ENCODE peak calls at places on chromosome X, in nine cellular contexts. T is prostate gland; X is colonic mucosa; P is A549; B is lower lobe of right lung; S is transverse colon; D is breast epithelium; O is CD8-positive, alpha-beta T cell; J is stomach. H is an unnamed sample.

GRCh38 chrX:2500681-2501151 is at the start of the genes DHRSX and ZBED1:
- DNase-seq in O (peak; percentile 52), S (peak; percentile 48), B (peak; percentile 62), D (no peak), P (peak; percentile 40), J (peak; percentile 51), X (peak; percentile 43), T (no peak), H (peak; percentile 85)

GRCh38 chrX:124328765-124329164 is 3.7 kb upstream of the TEX13D start:
- DNase-seq in D (no peak), B (no peak), T (no peak), J (no peak), S (no peak), X (no peak), P (no peak), O (no peak), H (no peak)

GRCh38 chrX:149908308-149908707 is 21.1 kb upstream of the HSFX4 start:
- DNase-seq in T (no peak), D (no peak), J (no peak), P (no peak), O (no peak), X (no peak), S (no peak), B (no peak), H (no peak)

GRCh38 chrX:53317365-53318069 is 36.1 kb upstream of the IQSEC2 start:
- DNase-seq in J (peak; percentile 76), O (peak; percentile 71), S (peak; percentile 72), T (peak; percentile 41), P (peak; percentile 70), B (peak; percentile 65), D (peak; percentile 38), X (peak; percentile 75), H (peak; percentile 76)

GRCh38 chrX:27680726-27681125 is 90.6 kb downstream of the DCAF8L2 start:
- DNase-seq in J (no peak), T (no peak), P (no peak), B (no peak), X (no peak), D (no peak), S (no peak), O (no peak), H (no peak)

GRCh38 chrX:121479406-121479805 is 432.0 kb downstream of the GLUD2 start:
- DNase-seq in B (no peak), J (no peak), D (no peak), O (no peak), P (no peak), T (no peak), S (no peak), X (no peak), H (no peak)

GRCh38 chrX:118355225-118355920 is 9.5 kb downstream of the WDR44 start:
- DNase-seq in J (no peak), O (no peak), X (no peak), P (no peak), D (no peak), B (no peak), T (no peak), S (no peak), H (no peak)

GRCh38 chrX:53285591-53285990 is 4.2 kb upstream of the IQSEC2 start:
- DNase-seq in X (no peak), B (no peak), J (no peak), O (no peak), S (no peak), D (no peak), P (no peak), T (no peak), H (no peak)

GRCh38 chrX:150574824-150575409 is 6.5 kb downstream of the MTM1 start:
- DNase-seq in P (no peak), O (no peak), D (no peak), S (no peak), J (no peak), T (no peak), X (no peak), B (no peak), H (no peak)

GRCh38 chrX:8988456-8988855 is 45.5 kb downstream of the FAM9B start:
- DNase-seq in S (no peak), P (no peak), O (peak; percentile 42), T (peak; percentile 56), B (peak; percentile 39), X (peak; percentile 21), D (peak; percentile 28), J (no peak), H (peak; percentile 73)

GRCh38 chrX:23511783-23512182 is 155.5 kb upstream of the PRDX4 start:
- DNase-seq in T (no peak), O (no peak), X (no peak), B (no peak), S (no peak), D (no peak), J (no peak), P (no peak), H (no peak)

GRCh38 chrX:7028246-7028645 is 119.3 kb upstream of the STS start:
- DNase-seq in B (no peak), J (no peak), D (no peak), O (no peak), P (no peak), X (no peak), S (no peak), T (no peak), H (no peak)

GRCh38 chrX:78527263-78527662 is 131.9 kb downstream of the RTL3 start:
- DNase-seq in P (no peak), D (no peak), S (no peak), J (no peak), T (no peak), B (no peak), O (no peak), X (no peak), H (no peak)

GRCh38 chrX:132634521-132634920 is 145.7 kb upstream of the MBNL3 start:
- DNase-seq in O (no peak), B (no peak), P (no peak), D (no peak), S (no peak), J (no peak), T (no peak), X (no peak), H (no peak)

GRCh38 chrX:52574416-52575275 is 57.8 kb upstream of the XAGE1B start:
- DNase-seq in D (peak; percentile 20), X (peak; percentile 41), T (peak; percentile 8), B (no peak), O (no peak), P (peak; percentile 36), S (peak; percentile 27), J (no peak), H (no peak)

GRCh38 chrX:107610667-107611066 is 17.6 kb upstream of the PRPS1 start:
- DNase-seq in D (no peak), S (no peak), B (no peak), O (no peak), T (no peak), P (no peak), X (no peak), J (no peak), H (no peak)

GRCh38 chrX:140815868-140816267 is 106.3 kb downstream of the LINC00632 start:
- DNase-seq in O (no peak), X (no peak), D (no peak), B (no peak), P (no peak), S (no peak), J (no peak), T (no peak), H (no peak)

GRCh38 chrX:1463581-1464281 is 11.0 kb upstream of the ASMTL start:
- DNase-seq in T (no peak), P (no peak), O (peak; percentile 15), S (no peak), B (peak; percentile 14), D (no peak), X (no peak), J (no peak), H (peak; percentile 23)

GRCh38 chrX:110847334-110847733 is 51.7 kb upstream of the CHRDL1 start:
- DNase-seq in B (no peak), O (no peak), J (no peak), P (peak; percentile 33), X (peak; percentile 24), T (peak; percentile 17), S (no peak), D (no peak), H (no peak)

GRCh38 chrX:103704863-103705262 is 5.8 kb upstream of the TMEM31 start:
- DNase-seq in D (no peak), P (no peak), O (no peak), S (no peak), T (no peak), X (no peak), J (no peak), B (no peak), H (no peak)

GRCh38 chrX:133229361-133229760 is 11.2 kb upstream of the TFDP3 start:
- DNase-seq in O (no peak), X (no peak), P (no peak), B (no peak), J (no peak), D (no peak), T (no peak), S (no peak), H (no peak)

GRCh38 chrX:120365968-120366367 is 4.1 kb downstream of the ATP1B4 start:
- DNase-seq in P (no peak), S (no peak), T (no peak), J (no peak), X (no peak), D (no peak), O (no peak), B (no peak), H (no peak)
- H3K9me3 ChIP-seq in P (no peaks in the 10 kb centered on the region), S (no peaks in the 10 kb centered on the region), T (no peaks in the 10 kb centered on the region), J (no peaks in the 10 kb centered on the region), X (no peaks in the 10 kb centered on the region), D (no peaks in the 10 kb centered on the region), O (no peaks in the 10 kb centered on the region), B (no peaks in the 10 kb centered on the region), H (no peaks in the 10 kb centered on the region)

GRCh38 chrX:44882635-44883034 is 9.6 kb downstream of the KDM6A start:
- DNase-seq in O (no peak), B (no peak), T (no peak), D (no peak), S (no peak), X (no peak), J (no peak), P (no peak), H (no peak)
- H3K9me3 ChIP-seq in O (no peaks in the 10 kb centered on the region), B (no peaks in the 10 kb centered on the region), T (no peaks in the 10 kb centered on the region), D (no peaks in the 10 kb centered on the region), S (no peaks in the 10 kb centered on the region), X (no peaks in the 10 kb centered on the region), J (no peaks in the 10 kb centered on the region), P (no peaks in the 10 kb centered on the region), H (no peaks in the 10 kb centered on the region)

GRCh38 chrX:25020391-25021131 is 4.8 kb upstream of the ARX start:
- DNase-seq in O (peak; percentile 21), J (no peak), B (no peak), T (no peak), D (no peak), S (no peak), P (peak; percentile 80), X (no peak), H (no peak)
- H3K9me3 ChIP-seq in O (no peaks in the 10 kb centered on the region), J (no peaks in the 10 kb centered on the region), B (no peaks in the 10 kb centered on the region), T (no peaks in the 10 kb centered on the region), D (peaks cover 2% of the 10 kb centered on the region), S (no peaks in the 10 kb centered on the region), P (no peaks in the 10 kb centered on the region), X (no peaks in the 10 kb centered on the region), H (no peaks in the 10 kb centered on the region)

GRCh38 chrX:55132416-55132815 is 43.6 kb downstream of the PAGE2 start:
- DNase-seq in P (no peak), D (no peak), B (no peak), S (no peak), J (no peak), O (no peak), T (no peak), X (no peak), H (no peak)

DNA sequence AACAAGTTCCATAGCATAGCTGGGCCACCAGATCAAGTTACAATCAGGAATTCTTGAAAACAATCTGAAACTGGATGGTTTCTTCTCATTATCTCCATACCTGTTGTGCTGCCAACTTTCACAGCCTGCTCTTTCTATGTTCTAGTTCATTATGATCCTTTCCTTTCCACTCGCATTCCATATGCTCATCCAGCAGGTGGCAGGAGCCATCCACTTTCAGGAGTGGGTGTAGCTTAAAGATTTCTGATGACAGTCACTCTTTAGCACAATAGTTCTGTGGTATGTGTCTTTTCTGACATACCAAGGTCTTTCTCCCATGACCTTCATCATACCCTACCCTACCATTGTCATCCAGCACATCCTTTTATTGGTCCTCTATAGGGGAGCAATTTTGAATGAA is 46.4 kb downstream of the PAGE2 start:
- DNase-seq in B (no peak), O (peak; percentile 24), S (peak; percentile 43), X (peak; percentile 50), P (peak; percentile 7), J (peak; percentile 48), D (peak; percentile 19), T (peak; percentile 12), H (no peak)
- H3K9me3 ChIP-seq in B (no peaks in the 10 kb centered on the region), O (no peaks in the 10 kb centered on the region), S (no peaks in the 10 kb centered on the region), X (no peaks in the 10 kb centered on the region), P (no peaks in the 10 kb centered on the region), J (no peaks in the 10 kb centered on the region), D (no peaks in the 10 kb centered on the region), T (no peaks in the 10 kb centered on the region), H (no peaks in the 10 kb centered on the region)